ENCODE peak calls at places on chromosome 6, in eight cellular contexts. I is cardiac muscle cell; T is tibial nerve; E is mammary epithelial cell; J is CD8-positive, alpha-beta T cell; M is heart left ventricle; V is suprapubic skin; Z is OCI-LY7. X is an unnamed sample.
A peak's percentile ranks its signal among the peaks of the same experiment; 100 is the strongest.

GRCh38 chr6:104928141-104928540 is 28.8 kb upstream of the LIN28B start:
- DNase-seq in E (no peak), T (no peak), M (no peak), V (no peak), Z (no peak), I (no peak), J (no peak), X (no peak)

GRCh38 chr6:26330835-26331808 is 33.9 kb upstream of the BTN3A2 start:
- DNase-seq in E (peak; percentile 70), Z (peak; percentile 81), M (no peak), I (no peak), T (no peak), J (no peak), V (no peak), X (peak; percentile 74)

GRCh38 chr6:167141667-167142432 is 15.9 kb downstream of the GPR31 start:
- DNase-seq in J (peak; percentile 36), I (peak; percentile 70), Z (peak; percentile 75), M (peak; percentile 24), V (no peak), T (peak; percentile 14), E (peak; percentile 20), X (no peak)

GRCh38 chr6:14706378-14706929 is 539.4 kb upstream of the JARID2 start:
- DNase-seq in I (no peak), T (no peak), J (no peak), M (peak; percentile 90), V (no peak), E (peak; percentile 94), Z (no peak), X (peak; percentile 100)

GRCh38 chr6:53945765-53946407 is 151.1 kb downstream of the LRRC1 start:
- DNase-seq in E (no peak), I (no peak), V (no peak), Z (no peak), T (no peak), M (no peak), J (no peak), X (no peak)

GRCh38 chr6:28004350-28005123 is 47.5 kb downstream of the OR2B6 start:
- DNase-seq in J (no peak), I (no peak), T (no peak), E (no peak), V (no peak), M (no peak), Z (no peak), X (no peak)

GRCh38 chr6:21895591-21895990 is 302.0 kb downstream of the SOX4 start:
- DNase-seq in J (no peak), M (no peak), Z (no peak), E (no peak), I (no peak), V (no peak), T (no peak), X (no peak)

GRCh38 chr6:35190306-35190705 is 23.4 kb upstream of the SCUBE3 start:
- DNase-seq in V (no peak), E (no peak), J (no peak), M (no peak), Z (no peak), T (no peak), I (no peak), X (no peak)

GRCh38 chr6:34386316-34387137 is 5.9 kb downstream of the NUDT3 start:
- DNase-seq in E (peak; percentile 73), J (no peak), I (no peak), Z (no peak), V (no peak), M (no peak), T (no peak), X (peak; percentile 94)

GRCh38 chr6:151681426-151682059 is 125.9 kb upstream of the ESR1 start:
- DNase-seq in V (no peak), I (no peak), E (no peak), T (no peak), J (no peak), Z (no peak), M (peak; percentile 14), X (no peak)

GRCh38 chr6:151680846-151681425 is 126.5 kb upstream of the ESR1 start:
- DNase-seq in Z (no peak), I (no peak), V (no peak), T (no peak), E (no peak), M (no peak), J (no peak), X (no peak)

GRCh38 chr6:151679941-151680340 is 127.5 kb upstream of the ESR1 start:
- DNase-seq in E (no peak), J (no peak), V (no peak), T (no peak), I (no peak), M (no peak), Z (no peak), X (no peak)

GRCh38 chr6:151677427-151677826 is 130.1 kb upstream of the ESR1 start:
- DNase-seq in M (no peak), E (no peak), T (no peak), I (no peak), V (no peak), Z (no peak), J (no peak), X (no peak)

GRCh38 chr6:151679081-151679480 is 128.4 kb upstream of the ESR1 start:
- DNase-seq in V (peak; percentile 82), M (peak; percentile 36), T (no peak), I (no peak), Z (no peak), J (no peak), E (peak; percentile 26), X (peak; percentile 72)
- H3K27ac ChIP-seq in V (peak overlapping the region; percentile 12), M (peak overlapping the region; percentile 59), T (no peak overlapping the region), I (no peak overlapping the region), Z (no peak overlapping the region), J (no peak overlapping the region), E (no peak overlapping the region), X (no peak overlapping the region)

DNA sequence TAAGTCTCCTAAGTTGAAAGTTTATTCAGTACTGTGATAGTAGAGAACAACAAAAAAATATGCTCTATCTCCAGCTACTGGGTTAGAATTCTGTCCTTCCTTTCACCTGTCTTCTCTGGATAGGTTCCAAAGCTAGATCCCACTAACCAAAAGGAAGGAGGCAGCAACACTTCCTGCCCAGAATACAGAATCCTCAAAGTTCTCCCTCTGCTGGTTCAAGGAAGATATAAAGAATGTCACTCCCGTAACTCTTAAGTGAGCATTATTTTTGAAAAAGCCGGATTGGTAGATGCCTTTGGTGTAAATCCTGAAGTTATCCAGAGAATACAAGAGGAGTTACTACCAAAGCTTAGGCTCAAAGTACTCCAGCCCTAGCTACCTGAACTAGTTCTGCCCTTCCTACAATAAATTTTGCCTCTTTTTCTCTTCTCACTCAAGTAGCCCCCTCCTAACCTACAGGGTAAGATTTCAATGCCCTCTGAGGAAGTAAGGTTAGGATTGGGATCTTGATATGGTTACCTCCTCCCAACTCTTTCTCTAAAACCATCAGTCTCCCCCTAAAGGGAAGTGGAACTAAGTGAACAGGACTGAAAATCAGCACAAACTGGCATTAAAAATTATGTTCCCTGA is 26.0 kb upstream of the CRIP3 start:
- DNase-seq in J (no peak), V (no peak), Z (peak; percentile 41), I (peak; percentile 77), T (no peak), M (no peak), E (peak; percentile 47), X (peak; percentile 43)
- H3K4me3 ChIP-seq in J (no peak overlapping the region), V (no peak overlapping the region), Z (no peak overlapping the region), I (no peak overlapping the region), T (no peak overlapping the region), M (no peak overlapping the region), E (no peak overlapping the region), X (no peak overlapping the region)

GRCh38 chr6:129667621-129668020 is 42.4 kb downstream of the ARHGAP18 start:
- DNase-seq in J (no peak), T (no peak), E (peak; percentile 57), M (peak; percentile 33), V (no peak), Z (no peak), I (no peak), X (peak; percentile 73)
- H3K27ac ChIP-seq in J (no peak overlapping the region), T (no peak overlapping the region), E (no peak overlapping the region), M (no peak overlapping the region), V (no peak overlapping the region), Z (no peak overlapping the region), I (no peak overlapping the region), X (no peak overlapping the region)

GRCh38 chr6:165664553-165665383 is 1.7 kb upstream of the PDE10A start:
- DNase-seq in M (no peak), I (no peak), E (no peak), Z (no peak), T (no peak), V (no peak), J (no peak), X (no peak)

GRCh38 chr6:165662671-165663282 is at the start of gene PDE10A:
- DNase-seq in E (peak; percentile 3), T (peak; percentile 30), J (no peak), M (peak; percentile 81), V (no peak), I (peak; percentile 72), Z (no peak), X (peak; percentile 44)

GRCh38 chr6:165665384-165665672 is 2.3 kb upstream of the PDE10A start:
- DNase-seq in J (no peak), V (no peak), T (no peak), E (no peak), M (no peak), Z (no peak), I (no peak), X (no peak)

GRCh38 chr6:165663283-165663735 is 268 bp upstream of the PDE10A start:
- DNase-seq in T (peak; percentile 28), M (peak; percentile 68), J (no peak), Z (no peak), I (peak; percentile 48), E (peak; percentile 12), V (no peak), X (peak; percentile 46)

GRCh38 chr6:165663736-165664552 is 903 bp upstream of the PDE10A start:
- DNase-seq in M (peak; percentile 46), E (peak; percentile 20), J (no peak), Z (no peak), I (peak; percentile 29), V (no peak), T (no peak), X (peak; percentile 27)
- H3K4me3 ChIP-seq in M (peak overlapping the region; percentile 89), E (no peak overlapping the region), J (no peak overlapping the region), Z (no peak overlapping the region), I (peak overlapping the region; percentile 70), V (peak overlapping the region; percentile 53), T (peak overlapping the region; percentile 44), X (peak overlapping the region; percentile 48)

GRCh38 chr6:960356-960755 is 267.4 kb upstream of the EXOC2 start:
- DNase-seq in M (no peak), E (no peak), T (no peak), J (no peak), V (no peak), Z (no peak), I (no peak), X (no peak)
- H3K27ac ChIP-seq in M (no peak overlapping the region), E (no peak overlapping the region), T (no peak overlapping the region), J (no peak overlapping the region), V (no peak overlapping the region), Z (no peak overlapping the region), I (no peak overlapping the region), X (no peak overlapping the region)

GRCh38 chr6:4929319-4929718 is 74.5 kb downstream of the RPP40 start:
- DNase-seq in Z (no peak), E (no peak), I (no peak), M (no peak), J (no peak), T (no peak), V (no peak), X (no peak)
- H3K4me3 ChIP-seq in Z (no peak overlapping the region), E (no peak overlapping the region), I (no peak overlapping the region), M (no peak overlapping the region), J (no peak overlapping the region), T (no peak overlapping the region), V (no peak overlapping the region), X (no peak overlapping the region)

DNA sequence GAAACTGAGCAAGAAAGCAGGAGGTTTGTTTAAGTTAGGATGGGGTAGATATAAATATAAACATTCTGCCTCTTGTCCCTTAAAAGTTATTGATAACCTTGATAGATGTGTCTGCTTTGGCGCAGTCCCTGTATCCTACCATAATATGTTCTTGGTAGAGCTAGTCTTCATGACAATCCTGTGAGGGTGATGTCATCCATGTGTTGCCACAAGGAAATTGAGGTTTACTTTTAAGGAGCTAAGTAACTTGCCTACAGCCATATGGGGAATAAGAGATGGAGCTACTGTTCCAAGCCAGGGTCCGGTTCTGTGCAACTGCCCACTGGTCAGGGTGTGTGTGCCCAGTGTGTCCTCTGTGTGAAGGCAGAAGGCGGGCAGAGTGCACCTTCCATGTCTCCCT is 78.5 kb downstream of the SSR1 start:
- DNase-seq in M (no peak), Z (no peak), J (no peak), E (no peak), V (peak; percentile 42), I (no peak), T (no peak), X (no peak)
- H3K27ac ChIP-seq in M (no peak overlapping the region), Z (no peak overlapping the region), J (no peak overlapping the region), E (no peak overlapping the region), V (no peak overlapping the region), I (no peak overlapping the region), T (no peak overlapping the region), X (no peak overlapping the region)

X was measured in brain microvascular endothelial cell.